ENCODE peak calls at places on chromosomes 6 and 20, in ten cellular contexts. V is A549, B is thyroid gland, X is K562, W is adrenal gland, L is stomach, M is breast epithelium, G is Peyer's patch, I is uterus, N is right lobe of liver. U is an unnamed sample.

GRCh38 chr6:166156942-166157341 is 10.7 kb downstream of the TBXT start:
- DNase-seq in V (peak; percentile 23), B (no peak), X (no peak), W (no peak), L (no peak), M (no peak), G (no peak), I (no peak), N (no peak), U (no peak)

GRCh38 chr6:87154641-87155271 is 609 bp upstream of the ZNF292 start:
- DNase-seq in V (peak; percentile 34), B (no peak), X (peak; percentile 52), W (no peak), L (no peak), M (no peak), G (no peak), I (no peak), N (no peak), U (no peak)

GRCh38 chr6:88763160-88763559 is 200.3 kb downstream of the RNGTT start:
- DNase-seq in V (no peak), B (no peak), X (no peak), W (no peak), L (no peak), M (no peak), G (no peak), I (no peak), N (no peak), U (no peak)

GRCh38 chr6:38636027-38636426 is 3.7 kb downstream of the BTBD9 start:
- DNase-seq in V (no peak), B (no peak), X (no peak), W (no peak), L (no peak), M (no peak), G (no peak), I (no peak), N (no peak), U (no peak)

GRCh38 chr6:69825904-69826303 is 29.1 kb upstream of the LMBRD1 start:
- DNase-seq in V (no peak), B (no peak), X (no peak), W (no peak), L (no peak), M (no peak), G (no peak), I (no peak), N (no peak), U (peak; percentile 41)

GRCh38 chr6:55448446-55448845 is 121.2 kb downstream of the GFRAL start:
- DNase-seq in V (no peak), B (no peak), X (no peak), W (no peak), L (no peak), M (no peak), G (no peak), I (no peak), N (no peak), U (no peak)

GRCh38 chr20:61482425-61482887 is 230.4 kb downstream of the CDH4 start:
- DNase-seq in V (no peak), B (no peak), X (peak; percentile 54), W (no peak), L (no peak), M (no peak), G (no peak), I (no peak), N (no peak), U (no peak)

GRCh38 chr6:125867483-125867935 is 76.7 kb downstream of the NCOA7 start:
- DNase-seq in V (no peak), B (no peak), X (no peak), W (no peak), L (no peak), M (peak; percentile 89), G (no peak), I (no peak), N (no peak), U (no peak)

GRCh38 chr6:166258854-166259276 is 49.3 kb downstream of the PRR18 start:
- DNase-seq in V (no peak), B (no peak), X (no peak), W (no peak), L (no peak), M (no peak), G (no peak), I (no peak), N (no peak), U (no peak)

GRCh38 chr6:134512946-134513345 is 195.0 kb upstream of the SGK1 start:
- DNase-seq in V (no peak), B (no peak), X (no peak), W (peak; percentile 38), L (no peak), M (no peak), G (no peak), I (no peak), N (peak; percentile 63), U (peak; percentile 52)

GRCh38 chr6:107543088-107543487 is 53.2 kb downstream of the SOBP start:
- DNase-seq in V (no peak), B (no peak), X (no peak), W (no peak), L (no peak), M (no peak), G (no peak), I (no peak), N (no peak), U (no peak)

GRCh38 chr6:32830017-32830416 is 8.5 kb downstream of the TAP2 start:
- DNase-seq in V (no peak), B (no peak), X (no peak), W (no peak), L (no peak), M (no peak), G (no peak), I (no peak), N (no peak), U (no peak)

GRCh38 chr6:4270799-4271198 is 135.4 kb upstream of the ECI2 start:
- DNase-seq in V (no peak), B (no peak), X (no peak), W (peak; percentile 31), L (no peak), M (no peak), G (no peak), I (no peak), N (no peak), U (no peak)

GRCh38 chr6:48200874-48201273 is 89.9 kb upstream of the PTCHD4 start:
- DNase-seq in V (no peak), B (no peak), X (no peak), W (no peak), L (no peak), M (no peak), G (no peak), I (no peak), N (no peak), U (no peak)

GRCh38 chr6:82741996-82742385 is 323.6 kb downstream of the UBE3D start:
- DNase-seq in V (no peak), B (no peak), X (no peak), W (no peak), L (no peak), M (no peak), G (no peak), I (no peak), N (no peak), U (no peak)

GRCh38 chr20:60752741-60753420 is 499.2 kb upstream of the CDH4 start:
- DNase-seq in V (no peak), B (peak; percentile 7), X (no peak), W (no peak), L (no peak), M (peak; percentile 53), G (no peak), I (no peak), N (no peak), U (no peak)

GRCh38 chr6:31399589-31400466 is 3.6 kb upstream of the MICA start:
- DNase-seq in V (peak; percentile 76), B (peak; percentile 94), X (peak; percentile 83), W (peak; percentile 87), L (peak; percentile 91), M (peak; percentile 92), G (peak; percentile 95), I (peak; percentile 95), N (peak; percentile 93), U (peak; percentile 94)
- TF ChIP-seq POLR2A in V (peak; percentile 45), B (no peak), X (peak; percentile 79), W (peak; percentile 74), L (no peak), M (no peak), G (peak; percentile 71), I (peak; percentile 57), N (peak; percentile 72), U (peak; percentile 33)

GRCh38 chr6:6804843-6805680 is 216.5 kb downstream of the LY86 start:
- DNase-seq in V (no peak), B (no peak), X (no peak), W (no peak), L (peak; percentile 10), M (no peak), G (no peak), I (no peak), N (no peak), U (no peak)

GRCh38 chr6:6801635-6802218 is 213.2 kb downstream of the LY86 start:
- DNase-seq in V (no peak), B (peak; percentile 77), X (no peak), W (no peak), L (peak; percentile 16), M (no peak), G (no peak), I (no peak), N (no peak), U (no peak)

GRCh38 chr6:6798430-6798829 is 209.9 kb downstream of the LY86 start:
- DNase-seq in V (no peak), B (no peak), X (no peak), W (no peak), L (peak; percentile 14), M (no peak), G (no peak), I (no peak), N (no peak), U (no peak)

GRCh38 chr6:6803180-6803978 is 214.9 kb downstream of the LY86 start:
- DNase-seq in V (no peak), B (no peak), X (no peak), W (no peak), L (peak; percentile 60), M (peak; percentile 87), G (peak; percentile 65), I (no peak), N (no peak), U (no peak)

GRCh38 chr6:6801002-6801329 is 212.4 kb downstream of the LY86 start:
- DNase-seq in V (no peak), B (no peak), X (no peak), W (no peak), L (peak; percentile 23), M (peak; percentile 15), G (no peak), I (no peak), N (no peak), U (no peak)
- H3K4me1 ChIP-seq in V (no peaks in the 10 kb centered on the region), B (peaks cover 18% of the 10 kb centered on the region), X (no peaks in the 10 kb centered on the region), W (no peaks in the 10 kb centered on the region), L (peaks cover 4% of the 10 kb centered on the region), M (no peaks in the 10 kb centered on the region), G (no peaks in the 10 kb centered on the region), I (no peaks in the 10 kb centered on the region), N (no peaks in the 10 kb centered on the region), U (no peaks in the 10 kb centered on the region)

GRCh38 chr20:48530957-48531356 is 296.8 kb downstream of the PREX1 start:
- DNase-seq in V (no peak), B (peak; percentile 10), X (no peak), W (no peak), L (no peak), M (no peak), G (no peak), I (no peak), N (no peak), U (no peak)
- TF ChIP-seq POLR2A in V (no peak), B (no peak), X (no peak), W (no peak), L (no peak), M (no peak), G (no peak), I (no peak), N (no peak), U (no peak)

GRCh38 chr6:44116643-44117382 is 10.4 kb downstream of the MRPL14 start:
- DNase-seq in V (no peak), B (no peak), X (no peak), W (no peak), L (no peak), M (no peak), G (no peak), I (no peak), N (no peak), U (peak; percentile 29)
- H3K4me1 ChIP-seq in V (peaks cover 47% of the 10 kb centered on the region), B (peaks cover 24% of the 10 kb centered on the region), X (peaks cover 54% of the 10 kb centered on the region), W (peaks cover 56% of the 10 kb centered on the region), L (peaks cover 66% of the 10 kb centered on the region), M (no peaks in the 10 kb centered on the region), G (no peaks in the 10 kb centered on the region), I (peaks cover 16% of the 10 kb centered on the region), N (no peaks in the 10 kb centered on the region), U (peaks cover 56% of the 10 kb centered on the region)